ENCODE peak calls at places on chromosome 11, in four cellular contexts. E, D, B and J are unnamed samples.

GRCh38 chr11:45904309-45904915 is 2.7 kb downstream of the FREY1 start:
- DNase-seq in E (no peak), D (no peak), B (no peak), J (no peak)

GRCh38 chr11:100397401-100397800 is 289.7 kb upstream of the ARHGAP42 start:
- DNase-seq in E (no peak), D (no peak), B (no peak), J (no peak)

GRCh38 chr11:12088047-12088481 is 22.3 kb upstream of the MICAL2 start:
- DNase-seq in E (no peak), D (no peak), B (no peak), J (no peak)

GRCh38 chr11:8068605-8069221 is 12.3 kb upstream of the TUB start:
- DNase-seq in E (no peak), D (no peak), B (no peak), J (peak)

GRCh38 chr11:131973017-131973416 is 602.6 kb downstream of the NTM start:
- DNase-seq in E (no peak), D (no peak), B (no peak), J (no peak)

GRCh38 chr11:36540998-36541397 is 26.8 kb upstream of the RAG1 start:
- DNase-seq in E (no peak), D (no peak), B (no peak), J (no peak)

GRCh38 chr11:125176866-125177265 is 12.3 kb downstream of the PKNOX2 start:
- DNase-seq in E (no peak), D (no peak), B (no peak), J (no peak)

GRCh38 chr11:132312616-132313210 is 942.3 kb downstream of the NTM start:
- DNase-seq in E (no peak), D (no peak), B (no peak), J (no peak)

GRCh38 chr11:134393638-134394037 is 18.4 kb downstream of the B3GAT1 start:
- DNase-seq in E (no peak), D (no peak), B (no peak), J (no peak)

GRCh38 chr11:8754241-8754640 is 71.6 kb downstream of the RPL27A start:
- DNase-seq in E (no peak), D (no peak), B (no peak), J (no peak)

GRCh38 chr11:128465531-128465930 is 121.8 kb downstream of the ETS1 start:
- DNase-seq in E (peak), D (no peak), B (peak), J (no peak)

GRCh38 chr11:12914401-12914912 is 94.7 kb upstream of the RASSF10 start:
- DNase-seq in E (no peak), D (no peak), B (no peak), J (peak)

GRCh38 chr11:32891657-32892354 is 805 bp upstream of the QSER1 start:
- DNase-seq in E (no peak), D (no peak), B (no peak), J (no peak)

GRCh38 chr11:8202428-8203160 is 33.8 kb upstream of the RIC3 start:
- DNase-seq in E (no peak), D (no peak), B (no peak), J (no peak)

GRCh38 chr11:18699848-18700261 is 1.3 kb downstream of the TMEM86A start:
- DNase-seq in E (no peak), D (no peak), B (no peak), J (peak)

GRCh38 chr11:18699269-18699596 is 654 bp downstream of the TMEM86A start:
- DNase-seq in E (no peak), D (no peak), B (no peak), J (no peak)

GRCh38 chr11:18697581-18697980 is 998 bp upstream of the TMEM86A start:
- DNase-seq in E (no peak), D (no peak), B (no peak), J (no peak)

GRCh38 chr11:18700375-18700774 is 1.8 kb downstream of the TMEM86A start:
- DNase-seq in E (no peak), D (no peak), B (no peak), J (peak)

GRCh38 chr11:18698341-18699268 is at the start of gene TMEM86A:
- DNase-seq in E (peak), D (peak), B (peak), J (peak)
- H3K27ac ChIP-seq in E (peak), D (peak), B (peak), J (peak)

GRCh38 chr11:60950933-60951610 is 904 bp downstream of the SLC15A3 start:
- DNase-seq in E (no peak), D (no peak), B (no peak), J (peak)
- H3K27ac ChIP-seq in E (peak), D (no peak), B (no peak), J (peak)

DNA sequence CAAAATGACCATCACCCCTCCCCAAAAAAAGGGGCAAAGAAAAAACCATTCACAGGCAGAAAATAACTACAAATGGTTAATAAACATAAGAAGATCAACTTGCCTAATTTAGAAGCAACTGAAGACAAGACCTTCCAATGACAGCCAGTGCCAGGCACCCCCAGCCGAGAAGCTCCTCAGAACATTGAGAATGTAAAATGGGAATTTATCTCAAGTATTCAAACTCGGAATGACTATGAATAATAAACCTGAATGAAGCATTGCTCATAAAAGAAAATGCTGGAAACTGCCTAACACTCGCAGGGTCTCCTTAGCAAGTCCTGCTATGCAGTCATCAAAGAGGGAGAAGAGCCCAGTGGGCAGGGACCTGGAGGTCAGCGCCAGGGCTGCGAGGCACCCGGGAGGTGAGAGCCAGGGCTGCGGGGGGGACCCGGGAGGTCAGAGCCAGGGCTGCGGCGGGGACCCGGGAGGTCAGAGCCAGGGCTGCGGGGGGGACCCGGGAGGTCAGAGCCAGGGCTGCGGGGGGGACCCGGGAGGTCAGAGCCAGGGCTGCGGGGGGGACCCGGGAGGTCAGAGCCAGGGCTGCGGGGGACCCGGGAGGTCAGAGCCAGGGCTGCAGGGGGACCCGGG is 23.2 kb upstream of the MOB2 start:
- DNase-seq in E (no peak), D (no peak), B (no peak), J (no peak)
- H3K27ac ChIP-seq in E (no peak), D (no peak), B (no peak), J (no peak)

DNA sequence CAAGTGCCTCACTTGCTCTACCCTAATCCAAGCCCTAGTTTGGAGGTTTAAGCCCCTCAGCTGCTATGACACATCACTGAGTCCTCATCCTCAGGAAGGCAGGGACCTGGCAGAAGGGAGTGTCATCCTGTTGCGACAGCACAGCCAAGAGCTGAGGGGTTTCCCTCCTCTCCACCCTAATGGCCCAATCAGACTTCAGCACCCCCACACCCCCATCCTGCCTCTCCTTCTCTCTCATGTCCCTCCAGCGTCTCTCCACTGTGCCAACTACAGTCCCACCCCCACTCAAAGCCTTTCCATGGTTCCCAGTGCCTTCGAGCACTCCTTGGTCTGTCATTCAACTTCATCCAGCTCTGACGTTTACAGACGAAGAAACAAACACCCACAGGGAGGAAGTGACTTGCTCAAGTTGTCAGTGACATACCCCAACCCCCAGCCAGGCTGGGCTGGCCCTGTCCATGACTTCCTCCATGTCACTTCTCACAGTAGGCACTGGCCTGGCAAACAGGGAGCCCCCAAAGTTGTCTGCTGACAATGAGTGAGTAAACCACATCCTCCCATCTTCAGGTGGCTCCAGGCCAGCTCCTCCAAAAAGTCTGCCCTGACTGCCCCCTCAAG is 15.6 kb downstream of the ARAP1 start:
- DNase-seq in E (no peak), D (peak), B (peak), J (no peak)
- H3K27ac ChIP-seq in E (peak), D (peak), B (peak), J (no peak)

DNA sequence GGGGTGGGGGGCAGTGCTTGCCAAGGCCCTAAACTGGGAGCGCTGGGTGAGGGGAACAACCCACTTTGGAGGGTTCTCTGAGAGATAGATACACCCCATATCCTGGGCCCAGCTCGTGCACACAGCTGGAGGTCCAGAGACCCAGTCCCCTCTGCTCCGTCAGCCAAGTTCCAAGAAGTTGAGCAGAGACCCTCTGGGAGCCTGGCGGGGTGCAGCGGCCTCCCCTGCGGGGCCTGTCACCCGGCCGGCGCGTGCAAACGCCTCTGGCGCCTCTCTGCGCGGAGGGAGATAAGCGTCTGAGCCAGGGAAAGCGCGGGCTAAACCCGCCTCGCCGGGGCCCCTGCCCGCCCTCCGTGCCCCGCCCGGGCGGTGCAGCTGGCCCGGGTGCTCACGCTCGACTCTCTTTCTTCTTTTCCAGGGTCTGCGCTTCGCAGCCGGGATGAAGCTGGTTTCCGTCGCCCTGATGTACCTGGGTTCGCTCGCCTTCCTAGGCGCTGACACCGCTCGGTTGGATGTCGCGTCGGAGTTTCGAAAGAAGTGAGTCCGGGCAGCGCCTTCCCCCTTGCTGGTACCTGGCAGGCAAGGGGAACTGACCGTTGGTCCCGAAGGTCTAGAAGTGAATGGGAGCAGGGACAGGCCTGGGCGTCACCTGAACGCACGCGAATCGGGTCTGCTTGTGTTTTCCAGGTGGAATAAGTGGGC is 540 bp downstream of the ADM start:
- DNase-seq in E (no peak), D (no peak), B (no peak), J (peak)
- H3K27ac ChIP-seq in E (peak), D (no peak), B (no peak), J (peak)

DNA sequence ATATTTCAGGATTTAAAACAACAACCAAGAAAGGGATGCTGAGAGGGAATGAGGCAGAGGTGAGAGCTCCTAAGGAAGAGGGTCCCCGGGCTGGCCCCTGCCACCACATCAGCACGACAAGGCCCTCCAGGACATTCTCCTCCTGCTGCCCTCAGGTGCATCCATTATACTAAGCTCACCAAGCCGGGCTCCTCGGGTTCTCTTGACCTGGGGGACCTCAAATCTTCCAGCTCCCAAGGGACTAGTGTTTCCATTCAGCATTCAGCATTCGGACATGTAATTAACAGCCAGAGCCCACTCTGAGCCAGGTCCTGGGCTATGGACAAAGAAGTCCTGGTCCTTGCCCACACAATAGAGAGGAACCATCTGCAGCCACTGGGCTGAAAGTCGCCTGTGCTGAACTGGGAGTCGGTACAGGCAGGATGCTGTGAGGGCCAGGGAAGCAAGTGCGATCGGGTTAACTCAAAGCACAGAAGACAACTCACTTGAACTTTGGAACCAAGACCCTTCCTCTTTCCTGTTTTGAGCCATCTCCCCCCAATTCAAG is 29.3 kb upstream of the OAF start:
- DNase-seq in E (peak), D (no peak), B (no peak), J (peak)
- H3K27ac ChIP-seq in E (peak), D (no peak), B (no peak), J (peak)

GRCh38 chr11:70226967-70227366 is 23.9 kb downstream of the FADD start:
- DNase-seq in E (no peak), D (no peak), B (no peak), J (no peak)

GRCh38 chr11:70229737-70230136 is 26.6 kb downstream of the FADD start:
- DNase-seq in E (no peak), D (no peak), B (no peak), J (no peak)

GRCh38 chr11:70220920-70221319 is 17.8 kb downstream of the FADD start:
- DNase-seq in E (no peak), D (no peak), B (no peak), J (no peak)

GRCh38 chr11:70230151-70230839 is 27.2 kb downstream of the FADD start:
- DNase-seq in E (no peak), D (no peak), B (no peak), J (no peak)

GRCh38 chr11:70225629-70226582 is 22.8 kb downstream of the FADD start:
- DNase-seq in E (no peak), D (no peak), B (no peak), J (no peak)
- H3K27ac ChIP-seq in E (no peak), D (no peak), B (no peak), J (no peak)

GRCh38 chr11:3627291-3627690 is 14.5 kb downstream of the ART5 start:
- DNase-seq in E (no peak), D (no peak), B (no peak), J (no peak)
- H3K27ac ChIP-seq in E (no peak), D (no peak), B (no peak), J (no peak)

GRCh38 chr11:47433991-47434786 is 8.0 kb upstream of the PSMC3 start:
- DNase-seq in E (no peak), D (no peak), B (no peak), J (peak)
- H3K27ac ChIP-seq in E (peak), D (no peak), B (no peak), J (peak)

DNA sequence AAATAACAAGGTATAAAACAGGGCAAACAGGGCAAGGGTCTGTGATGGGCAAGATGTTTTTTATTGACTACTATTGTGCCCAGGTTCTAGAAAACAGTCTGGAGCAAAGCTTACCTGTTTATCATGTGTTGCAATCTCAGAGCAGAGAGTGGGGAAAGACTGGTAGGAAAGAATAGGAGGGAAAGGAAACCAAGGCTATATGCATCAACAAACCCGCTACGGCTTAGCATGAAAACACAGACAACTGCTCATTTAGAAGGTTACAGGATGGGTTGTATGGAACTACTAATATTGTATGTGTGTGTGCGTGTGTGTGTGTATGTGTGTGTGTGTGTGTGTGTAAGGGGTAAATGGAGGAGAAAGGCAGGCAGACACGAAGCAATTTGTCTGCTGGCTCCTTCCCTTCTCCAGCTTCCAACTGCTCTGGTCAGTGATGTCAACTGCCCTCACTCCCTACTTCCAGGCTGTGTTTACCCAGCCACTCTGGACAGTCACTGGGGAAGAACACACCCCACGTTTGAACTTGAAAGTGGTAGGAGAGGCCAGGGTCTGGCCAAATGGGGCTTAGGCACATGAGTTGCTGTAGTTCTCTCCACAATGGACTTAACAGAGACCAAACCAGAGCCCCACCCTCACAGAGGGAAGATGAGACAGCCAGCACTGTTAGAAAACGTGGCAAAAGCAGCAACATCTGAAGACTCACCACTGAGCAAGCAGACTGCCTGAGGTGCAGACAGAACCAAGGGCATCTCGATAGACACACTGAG is 47.0 kb downstream of the GAB2 start:
- DNase-seq in E (no peak), D (no peak), B (no peak), J (no peak)
- H3K27ac ChIP-seq in E (peak), D (no peak), B (no peak), J (no peak)